ENCODE peak calls at places on chromosomes 11 and 22, in four cellular contexts. Z is pancreas, B is psoas muscle, V is neural progenitor cell. J is an unnamed sample.

GRCh38 chr11:75853971-75854370 is 39.0 kb downstream of the UVRAG start:
- DNase-seq in V (no peak), Z (no peak), B (no peak), J (no peak)

GRCh38 chr11:65685981-65686380 is 23.3 kb upstream of the RELA start:
- DNase-seq in Z (no peak), B (no peak), V (no peak), J (no peak)

GRCh38 chr11:91703042-91703441 is 521.6 kb upstream of the FAT3 start:
- DNase-seq in Z (no peak), B (no peak), V (no peak), J (no peak)

GRCh38 chr11:8381343-8381742 is 117.7 kb upstream of the LMO1 start:
- DNase-seq in V (no peak), Z (no peak), B (no peak), J (no peak)

GRCh38 chr11:1757861-1758610 is 5.7 kb downstream of the CTSD start:
- DNase-seq in Z (peak; percentile 36), V (no peak), B (peak; percentile 62), J (no peak)

GRCh38 chr11:70100283-70100610 is 22.1 kb downstream of the ANO1 start:
- DNase-seq in V (no peak), B (peak; percentile 35), Z (no peak), J (no peak)

GRCh38 chr22:50063589-50064393 is 5.7 kb upstream of the TTLL8 start:
- DNase-seq in B (no peak), V (no peak), Z (no peak), J (no peak)

GRCh38 chr22:27246558-27246957 is 555.0 kb downstream of the MN1 start:
- DNase-seq in B (no peak), Z (no peak), V (no peak), J (no peak)

GRCh38 chr22:35308480-35308945 is 8.8 kb downstream of the TOM1 start:
- DNase-seq in B (no peak), Z (no peak), V (no peak), J (no peak)

GRCh38 chr22:50627914-50628542 is at the start of gene ARSA:
- DNase-seq in Z (peak; percentile 80), V (peak; percentile 95), B (peak; percentile 93), J (peak; percentile 79)

GRCh38 chr11:35040221-35040942 is 98.6 kb upstream of the CD44 start:
- DNase-seq in B (no peak), V (no peak), Z (peak; percentile 40), J (no peak)

GRCh38 chr11:18714443-18714780 is 11.6 kb downstream of the IGSF22 start:
- DNase-seq in B (no peak), V (no peak), Z (no peak), J (no peak)

GRCh38 chr11:116695657-116696254 is 77.0 kb downstream of the BUD13 start:
- DNase-seq in Z (no peak), B (no peak), V (no peak), J (no peak)

GRCh38 chr11:128045094-128045725 is 542.1 kb downstream of the ETS1 start:
- DNase-seq in V (no peak), Z (no peak), B (no peak), J (no peak)

GRCh38 chr22:40432625-40433024 is 62.2 kb downstream of the SGSM3 start:
- DNase-seq in Z (no peak), V (no peak), B (no peak), J (no peak)

GRCh38 chr22:40247976-40248375 is 70.3 kb downstream of the TNRC6B start:
- DNase-seq in Z (no peak), B (no peak), V (no peak), J (no peak)

GRCh38 chr11:122655527-122656072 is at the start of gene UBASH3B:
- DNase-seq in Z (peak; percentile 76), B (peak; percentile 83), V (peak; percentile 89), J (peak; percentile 82)

GRCh38 chr11:68928108-68928429 is 24.4 kb downstream of the IGHMBP2 start:
- DNase-seq in B (no peak), Z (no peak), V (no peak), J (no peak)

GRCh38 chr22:20405291-20405930 is 11.5 kb downstream of the ZNF74 start:
- DNase-seq in V (no peak), B (no peak), Z (no peak), J (no peak)

GRCh38 chr11:102109896-102110760 is at the start of gene YAP1:
- DNase-seq in Z (peak; percentile 87), B (peak; percentile 95), V (peak; percentile 95), J (peak; percentile 90)

GRCh38 chr11:10072142-10072541 is 221.9 kb downstream of the SBF2 start:
- DNase-seq in B (no peak), V (no peak), Z (no peak), J (no peak)

GRCh38 chr11:17413414-17414316 is 25.2 kb upstream of the KCNJ11 start:
- DNase-seq in V (no peak), Z (peak; percentile 89), B (peak; percentile 31), J (no peak)

GRCh38 chr11:45217991-45218390 is 68.2 kb downstream of the SYT13 start:
- DNase-seq in B (no peak), V (no peak), Z (no peak), J (no peak)

GRCh38 chr11:94747136-94748110 is 20.7 kb upstream of the AMOTL1 start:
- DNase-seq in B (no peak), Z (no peak), V (no peak), J (no peak)

GRCh38 chr11:9143726-9144125 is 52.3 kb upstream of the SCUBE2 start:
- DNase-seq in B (no peak), Z (no peak), V (no peak), J (no peak)

GRCh38 chr11:27227744-27228143 is 135.3 kb downstream of the CCDC34 start:
- DNase-seq in V (no peak), B (no peak), Z (no peak), J (no peak)

GRCh38 chr11:70521475-70522260 is 123.3 kb downstream of the CTTN start:
- DNase-seq in V (peak; percentile 51), B (peak; percentile 19), Z (no peak), J (no peak)

GRCh38 chr11:45145421-45146071 is 893 bp upstream of the PRDM11 start:
- DNase-seq in Z (peak; percentile 39), V (peak; percentile 90), B (no peak), J (no peak)

GRCh38 chr11:121418625-121419114 is 33.4 kb upstream of the SORL1 start:
- DNase-seq in B (no peak), V (no peak), Z (peak; percentile 21), J (no peak)

GRCh38 chr11:35304900-35305299 is 114.5 kb downstream of the SLC1A2 start:
- DNase-seq in B (no peak), Z (no peak), V (no peak), J (no peak)

GRCh38 chr11:18615628-18616392 is 16.2 kb downstream of the MISFA start:
- DNase-seq in V (no peak), B (no peak), Z (no peak), J (no peak)

GRCh38 chr22:38023045-38023444 is 34.2 kb upstream of the PICK1 start:
- DNase-seq in B (no peak), Z (no peak), V (no peak), J (no peak)

GRCh38 chr11:95231881-95232605 is 1.0 kb upstream of the SESN3 start:
- DNase-seq in Z (peak; percentile 75), V (peak; percentile 87), B (peak; percentile 79), J (peak; percentile 82)

GRCh38 chr22:47558828-47559700 is 796.6 kb downstream of the TBC1D22A start:
- DNase-seq in B (no peak), V (no peak), Z (no peak), J (peak; percentile 32)
- H3K9me3 ChIP-seq in B (no peaks in the 10 kb centered on the region), V (peaks cover 19% of the 10 kb centered on the region), Z (no peaks in the 10 kb centered on the region), J (no peaks in the 10 kb centered on the region)

GRCh38 chr22:24133187-24133965 is 47.9 kb upstream of the SUSD2 start:
- DNase-seq in B (no peak), Z (no peak), V (no peak), J (no peak)
- TF ChIP-seq CTCF in B (peak; percentile 13), Z (no peak), V (peak; percentile 17), J (peak; percentile 28)

DNA sequence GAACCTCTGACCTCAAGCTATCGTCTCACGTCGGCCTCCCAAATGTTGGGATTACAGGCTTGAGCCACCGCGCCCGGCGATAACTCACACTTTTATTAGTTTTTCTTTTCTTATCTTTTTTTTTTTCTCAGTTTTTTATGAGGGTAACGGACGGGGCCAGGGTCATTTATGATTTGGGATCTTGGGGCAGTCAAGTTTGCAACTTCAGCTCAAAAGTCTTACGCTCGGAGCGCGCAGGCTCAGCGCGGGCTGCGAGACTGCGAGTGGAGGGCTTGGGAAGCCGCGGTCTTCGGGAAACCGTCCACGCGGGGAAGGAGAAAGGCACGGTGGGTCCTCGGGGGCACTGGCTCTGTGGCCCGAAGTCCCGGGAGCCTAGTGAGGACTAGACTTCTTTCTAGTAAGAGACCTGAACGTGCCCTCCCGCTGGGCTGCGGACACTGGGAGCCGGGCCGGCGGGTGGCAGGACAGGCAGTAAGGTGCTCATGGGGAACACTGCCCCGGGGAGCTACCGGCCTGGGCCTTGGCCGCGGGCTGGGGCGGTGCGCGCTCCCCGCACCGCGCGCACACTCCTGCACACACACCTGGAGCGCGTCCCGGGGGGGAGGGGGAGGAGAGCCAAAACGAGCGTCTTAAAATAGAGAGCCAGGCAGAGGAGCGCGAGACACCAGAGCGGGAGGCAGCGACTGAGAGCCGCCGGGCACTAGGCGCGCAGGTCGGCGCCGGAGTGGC is 491 bp upstream of the BARX2 start:
- DNase-seq in V (no peak), B (no peak), Z (peak; percentile 57), J (no peak)
- H3K27ac ChIP-seq in V (no peak overlapping the region), B (no peak overlapping the region), Z (peak overlapping the region; percentile 51), J (no peak overlapping the region)

GRCh38 chr22:22716136-22716535 is 71.7 kb downstream of the GGTLC2 start:
- DNase-seq in B (no peak), Z (no peak), V (no peak), J (no peak)
- H3K9me3 ChIP-seq in B (no peaks in the 10 kb centered on the region), Z (no peaks in the 10 kb centered on the region), V (no peaks in the 10 kb centered on the region), J (no peaks in the 10 kb centered on the region)

GRCh38 chr11:15730617-15731385 is 616.1 kb downstream of the INSC start:
- DNase-seq in V (no peak), B (no peak), Z (no peak), J (no peak)
- TF ChIP-seq CTCF in V (no peak), B (no peak), Z (no peak), J (no peak)

DNA sequence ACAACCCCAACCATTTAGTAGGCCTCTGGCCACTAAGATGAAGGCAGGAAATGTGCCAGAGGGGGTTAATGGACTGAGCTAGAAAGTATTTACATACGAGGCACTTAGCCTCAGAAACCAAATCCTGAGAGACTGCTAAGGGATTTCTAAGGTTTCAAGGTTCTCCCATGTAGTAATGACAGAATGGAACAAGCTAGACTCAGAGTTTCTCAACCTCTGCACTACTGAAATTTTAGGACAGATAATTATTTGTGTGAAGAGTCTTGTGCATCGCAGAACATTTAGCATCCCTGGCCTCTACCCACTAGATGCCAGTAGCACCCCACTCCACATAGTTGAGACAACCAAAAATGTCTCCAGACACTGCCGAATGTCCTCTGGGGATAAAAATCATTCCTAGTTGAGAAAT is 54.8 kb upstream of the CHRM4 start:
- DNase-seq in V (no peak), B (no peak), Z (no peak), J (no peak)
- H3K27ac ChIP-seq in V (no peak overlapping the region), B (no peak overlapping the region), Z (no peak overlapping the region), J (no peak overlapping the region)

J was measured in right atrium auricular region.